ENCODE peak calls at places on chromosomes 11 and 22, in four cellular contexts. E is Caki2, A is kidney glomerular epithelial cell, N is H54. F is an unnamed sample.

GRCh38 chr11:71173709-71174108 is 78.7 kb downstream of the SHANK2 start:
- DNase-seq in E (no peak), N (no peak), A (no peak), F (no peak)

GRCh38 chr11:102513869-102514268 is 16.7 kb downstream of the MMP7 start:
- DNase-seq in A (no peak), N (no peak), E (no peak), F (no peak)

GRCh38 chr11:126231725-126232459 is 20.3 kb downstream of the FAM118B start:
- DNase-seq in A (no peak), E (no peak), N (no peak), F (peak; percentile 54)

GRCh38 chr11:122207505-122207904 is 91.5 kb upstream of the BLID start:
- DNase-seq in E (no peak), N (no peak), A (no peak), F (no peak)

GRCh38 chr11:57249384-57250319 is 12.6 kb upstream of the APLNR start:
- DNase-seq in E (peak; percentile 21), A (peak; percentile 82), N (peak; percentile 27), F (no peak)

GRCh38 chr11:73833067-73833466 is 43.6 kb downstream of the COA4 start:
- DNase-seq in A (no peak), E (no peak), N (no peak), F (no peak)

GRCh38 chr11:120612363-120613263 is 101.1 kb downstream of the GRIK4 start:
- DNase-seq in N (no peak), A (no peak), E (peak; percentile 18), F (no peak)

GRCh38 chr11:128279861-128280260 is 307.5 kb downstream of the ETS1 start:
- DNase-seq in N (no peak), A (no peak), E (no peak), F (no peak)

GRCh38 chr22:44399196-44399837 is 86.6 kb upstream of the SHISAL1 start:
- DNase-seq in E (no peak), A (no peak), N (no peak), F (no peak)

GRCh38 chr22:24433868-24434471 is 6.6 kb downstream of the ADORA2A start:
- DNase-seq in N (no peak), E (peak; percentile 66), A (no peak), F (no peak)

GRCh38 chr22:50015451-50016307 is 3.1 kb upstream of the IL17REL start:
- DNase-seq in A (no peak), N (no peak), E (no peak), F (no peak)

GRCh38 chr22:46732513-46732912 is 5.5 kb downstream of the CERK start:
- DNase-seq in N (no peak), E (no peak), A (no peak), F (no peak)

GRCh38 chr22:31846161-31847115 is 92.6 kb downstream of the DEPDC5 start:
- DNase-seq in A (no peak), E (no peak), N (no peak), F (no peak)

GRCh38 chr11:86698634-86699033 is 26.2 kb upstream of the ME3 start:
- DNase-seq in N (no peak), E (no peak), A (no peak), F (no peak)

F was measured in glomerular endothelial cell.